ENCODE peak calls at places on chromosome 1, in five cellular contexts. N, E, T, S and Q are unnamed samples.

GRCh38 chr1:15128520-15129313 is 24.8 kb upstream of the TMEM51 start:
- DNase-seq in T (peak; percentile 55), N (peak; percentile 72), E (peak; percentile 27), S (peak; percentile 56), Q (peak; percentile 59)

GRCh38 chr1:59453297-59453970 is 156.5 kb downstream of the FGGY start:
- DNase-seq in E (no peak), S (no peak), T (no peak), N (no peak), Q (no peak)

GRCh38 chr1:79692519-79692918 is 686.0 kb upstream of the ADGRL4 start:
- DNase-seq in N (no peak), S (no peak), T (no peak), E (no peak), Q (no peak)

GRCh38 chr1:11761988-11762406 is at the start of gene C1orf167:
- DNase-seq in N (peak; percentile 68), E (peak; percentile 15), T (peak; percentile 35), S (no peak), Q (peak; percentile 10)

GRCh38 chr1:8866173-8866791 is 12.2 kb downstream of the ENO1 start:
- DNase-seq in T (no peak), N (no peak), E (no peak), S (no peak), Q (no peak)

GRCh38 chr1:170657275-170657853 is 6.6 kb upstream of the PRRX1 start:
- DNase-seq in E (no peak), S (no peak), T (no peak), N (no peak), Q (no peak)

GRCh38 chr1:170630977-170631376 is 33.0 kb upstream of the PRRX1 start:
- DNase-seq in E (no peak), T (no peak), N (no peak), S (no peak), Q (no peak)

GRCh38 chr1:222844108-222844779 is 29.4 kb downstream of the DISP1 start:
- DNase-seq in E (no peak), N (no peak), T (no peak), S (no peak), Q (no peak)

GRCh38 chr1:40270152-40270834 is 12.3 kb downstream of the ZMPSTE24 start:
- DNase-seq in S (no peak), E (no peak), T (no peak), N (no peak), Q (no peak)

GRCh38 chr1:243568793-243569192 is 281.2 kb downstream of the AKT3 start:
- DNase-seq in N (no peak), S (no peak), E (no peak), T (no peak), Q (no peak)

GRCh38 chr1:206581571-206581981 is 30.7 kb downstream of the EIF2D start:
- DNase-seq in E (peak; percentile 68), T (no peak), N (no peak), S (peak; percentile 69), Q (peak; percentile 45)

GRCh38 chr1:147539122-147539575 is 2.2 kb upstream of the BCL9 start:
- DNase-seq in T (no peak), E (no peak), S (no peak), N (peak; percentile 46), Q (no peak)